ENCODE peak calls at places on chromosomes 3 and 15, in eight cellular contexts. H, X, S, F, Y, A, Q and T are unnamed samples.
A peak's percentile ranks its signal among the peaks of the same experiment; 100 is the strongest.

GRCh38 chr3:31253782-31254181 is 278.9 kb upstream of the STT3B start:
- DNase-seq in X (no peak), H (no peak), Y (no peak), S (no peak), Q (no peak), F (peak; percentile 80), A (no peak), T (no peak)

GRCh38 chr15:90086868-90087268 is 15.4 kb downstream of the IDH2 start:
- DNase-seq in Q (peak; percentile 70), A (no peak), Y (no peak), H (no peak), X (peak; percentile 68), F (peak; percentile 29), S (peak; percentile 44), T (peak; percentile 36)

GRCh38 chr3:171260430-171260829 is 199.8 kb downstream of the TNIK start:
- DNase-seq in F (no peak), S (peak; percentile 16), A (no peak), Y (no peak), H (no peak), Q (no peak), X (no peak), T (no peak)

GRCh38 chr3:159911011-159911663 is 77.5 kb upstream of the IL12A start:
- DNase-seq in Q (no peak), Y (no peak), S (no peak), H (no peak), F (no peak), X (no peak), A (no peak), T (peak; percentile 17)

GRCh38 chr15:97425596-97425995 is 534.9 kb upstream of the ARRDC4 start:
- DNase-seq in S (peak; percentile 40), Q (no peak), X (no peak), H (no peak), A (no peak), Y (no peak), F (no peak), T (no peak)

GRCh38 chr3:56737001-56737400 is 53.9 kb upstream of the TASOR start:
- DNase-seq in H (no peak), A (no peak), X (no peak), F (no peak), Q (no peak), S (no peak), Y (no peak), T (no peak)

GRCh38 chr15:60021589-60022378 is 17.7 kb downstream of the FOXB1 start:
- DNase-seq in A (no peak), H (no peak), X (no peak), S (no peak), Q (peak; percentile 47), Y (no peak), F (no peak), T (peak; percentile 68)

GRCh38 chr3:61805510-61806080 is 244.2 kb downstream of the PTPRG start:
- DNase-seq in X (no peak), F (no peak), H (no peak), A (no peak), Q (no peak), Y (no peak), S (no peak), T (no peak)

GRCh38 chr3:106341090-106341489 is 472.3 kb upstream of the CBLB start:
- DNase-seq in S (peak; percentile 95), X (no peak), Y (no peak), F (peak; percentile 37), H (no peak), Q (peak; percentile 47), A (no peak), T (no peak)

GRCh38 chr3:156477306-156477705 is 77.6 kb downstream of the SSR3 start:
- DNase-seq in Q (peak; percentile 22), A (peak; percentile 23), X (no peak), Y (no peak), F (peak; percentile 24), H (no peak), S (no peak), T (no peak)

GRCh38 chr15:58536414-58536813 is 104.6 kb downstream of the LIPC start:
- DNase-seq in F (no peak), A (no peak), Y (no peak), H (no peak), Q (no peak), S (no peak), X (no peak), T (no peak)

GRCh38 chr3:61136191-61136590 is 115.1 kb downstream of the FHIT start:
- DNase-seq in S (no peak), Q (no peak), Y (no peak), F (no peak), X (no peak), A (no peak), H (no peak), T (peak; percentile 1)

GRCh38 chr3:57805674-57806073 is 49.6 kb downstream of the SLMAP start:
- DNase-seq in Q (peak; percentile 92), H (no peak), A (no peak), Y (peak; percentile 45), S (no peak), X (no peak), F (peak; percentile 79), T (peak; percentile 96)

GRCh38 chr3:184626942-184627341 is 65.4 kb downstream of the EPHB3 start:
- DNase-seq in A (peak; percentile 60), S (no peak), H (no peak), F (no peak), Y (no peak), Q (no peak), X (no peak), T (no peak)

GRCh38 chr15:84600331-84600686 is 500 bp upstream of the ZSCAN2 start:
- DNase-seq in F (peak; percentile 84), Q (peak; percentile 90), A (peak; percentile 62), H (peak; percentile 43), Y (no peak), S (peak; percentile 73), X (peak; percentile 74), T (peak; percentile 86)

GRCh38 chr3:143331336-143331735 is 211.8 kb downstream of the CHST2 start:
- DNase-seq in A (no peak), F (no peak), H (no peak), X (no peak), Q (peak; percentile 18), S (peak; percentile 91), Y (peak; percentile 63), T (no peak)

GRCh38 chr3:153456831-153457545 is 295.0 kb downstream of the RAP2B start:
- DNase-seq in A (no peak), Q (no peak), F (no peak), H (no peak), S (no peak), X (no peak), Y (no peak), T (no peak)